ENCODE peak calls at places on chromosomes 11 and 22, in nine cellular contexts. G is heart left ventricle; E is fibroblast of lung; B is ovary; I is Peyer's patch; P is CD8-positive, alpha-beta T cell; S is thoracic aorta; V is psoas muscle; Z is left ventricle myocardium inferior. A is an unnamed sample. For H3K4me1, the result is how much of the 10 kb centered on the place peaks cover.

GRCh38 chr22:49026476-49027121 is 801.1 kb downstream of the BRD1 start:
- DNase-seq in G (no peak), E (no peak), B (no peak), I (no peak), P (no peak), S (no peak), V (peak), Z (no peak), A (peak)

GRCh38 chr22:38450234-38450797 is 4.7 kb downstream of the KCNJ4 start:
- DNase-seq in G (no peak), E (no peak), B (no peak), I (no peak), P (no peak), S (no peak), V (no peak), Z (peak), A (no peak)

GRCh38 chr11:101442171-101442570 is 141.6 kb downstream of the TRPC6 start:
- DNase-seq in G (no peak), E (peak), B (no peak), I (no peak), P (no peak), S (no peak), V (no peak), Z (no peak), A (no peak)

GRCh38 chr11:79708319-79708928 is 267.6 kb upstream of the TENM4 start:
- DNase-seq in G (no peak), E (peak), B (no peak), I (peak), P (no peak), S (no peak), V (no peak), Z (no peak), A (no peak)

GRCh38 chr11:112963368-112963955 is 2.2 kb downstream of the NCAM1 start:
- DNase-seq in G (no peak), E (no peak), B (no peak), I (no peak), P (no peak), S (no peak), V (peak), Z (no peak), A (no peak)

GRCh38 chr11:102279641-102280170 is 37.6 kb upstream of the BIRC3 start:
- DNase-seq in G (no peak), E (peak), B (no peak), I (peak), P (no peak), S (no peak), V (no peak), Z (no peak), A (peak)

GRCh38 chr22:33314316-33314715 is 256.1 kb upstream of the SYN3 start:
- DNase-seq in G (no peak), E (no peak), B (no peak), I (no peak), P (no peak), S (no peak), V (no peak), Z (no peak), A (no peak)

GRCh38 chr22:38946771-38947170 is 10.6 kb upstream of the APOBEC3A start:
- DNase-seq in G (no peak), E (no peak), B (no peak), I (peak), P (no peak), S (no peak), V (no peak), Z (no peak), A (no peak)

GRCh38 chr11:121254756-121255155 is 37.8 kb upstream of the SC5D start:
- DNase-seq in G (no peak), E (no peak), B (no peak), I (no peak), P (no peak), S (no peak), V (no peak), Z (no peak), A (no peak)

GRCh38 chr22:49885281-49885680 is 31.6 kb downstream of the ZBED4 start:
- DNase-seq in G (no peak), E (no peak), B (no peak), I (no peak), P (no peak), S (no peak), V (no peak), Z (no peak), A (no peak)

GRCh38 chr11:76334826-76335389 is 46.0 kb downstream of the THAP12 start:
- DNase-seq in G (no peak), E (no peak), B (no peak), I (no peak), P (no peak), S (no peak), V (no peak), Z (no peak), A (no peak)

GRCh38 chr11:93059074-93059957 is 89.9 kb downstream of the MTNR1B start:
- DNase-seq in G (no peak), E (peak), B (no peak), I (no peak), P (no peak), S (no peak), V (no peak), Z (no peak), A (no peak)

GRCh38 chr11:117916956-117917355 is 12.2 kb downstream of the TMPRSS13 start:
- DNase-seq in G (no peak), E (no peak), B (no peak), I (peak), P (no peak), S (no peak), V (no peak), Z (no peak), A (no peak)

GRCh38 chr11:121582296-121582695 is 129.5 kb upstream of the SORL1-AS1 start:
- DNase-seq in G (no peak), E (no peak), B (no peak), I (no peak), P (no peak), S (no peak), V (no peak), Z (no peak), A (no peak)

GRCh38 chr11:70558651-70559050 is 160.3 kb downstream of the CTTN start:
- DNase-seq in G (peak), E (no peak), B (no peak), I (no peak), P (no peak), S (no peak), V (peak), Z (no peak), A (no peak)

GRCh38 chr11:70233511-70233919 is 30.4 kb downstream of the FADD start:
- DNase-seq in G (no peak), E (peak), B (no peak), I (peak), P (no peak), S (no peak), V (no peak), Z (no peak), A (no peak)

GRCh38 chr22:33850227-33850626 is 70.0 kb downstream of the LARGE1 start:
- DNase-seq in G (no peak), E (no peak), B (no peak), I (no peak), P (no peak), S (no peak), V (no peak), Z (no peak), A (no peak)

GRCh38 chr11:5712507-5712906 is 22.9 kb downstream of the TRIM22 start:
- DNase-seq in G (no peak), E (peak), B (no peak), I (no peak), P (no peak), S (no peak), V (no peak), Z (no peak), A (no peak)

GRCh38 chr11:67280791-67281551 is 8.1 kb upstream of the ANKRD13D start:
- DNase-seq in G (peak), E (no peak), B (no peak), I (peak), P (no peak), S (no peak), V (peak), Z (peak), A (peak)

GRCh38 chr11:105153392-105153791 is 13.8 kb upstream of the CARD18 start:
- DNase-seq in G (no peak), E (no peak), B (no peak), I (no peak), P (no peak), S (no peak), V (no peak), Z (no peak), A (no peak)

GRCh38 chr22:39251762-39252460 is 7.1 kb upstream of the PDGFB start:
- DNase-seq in G (no peak), E (no peak), B (no peak), I (no peak), P (no peak), S (no peak), V (peak), Z (no peak), A (no peak)

GRCh38 chr11:12139144-12139881 is 28.9 kb downstream of the MICAL2 start:
- DNase-seq in G (no peak), E (peak), B (peak), I (no peak), P (no peak), S (peak), V (no peak), Z (no peak), A (peak)

GRCh38 chr11:98711011-98711410 is 309.7 kb upstream of the CNTN5 start:
- DNase-seq in G (no peak), E (no peak), B (no peak), I (no peak), P (no peak), S (no peak), V (no peak), Z (no peak), A (no peak)

GRCh38 chr11:91396243-91397133 is 828.1 kb upstream of the FAT3 start:
- DNase-seq in G (no peak), E (peak), B (no peak), I (no peak), P (no peak), S (no peak), V (no peak), Z (no peak), A (no peak)

GRCh38 chr11:131572423-131572822 is 202.0 kb downstream of the NTM start:
- DNase-seq in G (no peak), E (no peak), B (no peak), I (no peak), P (no peak), S (no peak), V (no peak), Z (no peak), A (no peak)

DNA sequence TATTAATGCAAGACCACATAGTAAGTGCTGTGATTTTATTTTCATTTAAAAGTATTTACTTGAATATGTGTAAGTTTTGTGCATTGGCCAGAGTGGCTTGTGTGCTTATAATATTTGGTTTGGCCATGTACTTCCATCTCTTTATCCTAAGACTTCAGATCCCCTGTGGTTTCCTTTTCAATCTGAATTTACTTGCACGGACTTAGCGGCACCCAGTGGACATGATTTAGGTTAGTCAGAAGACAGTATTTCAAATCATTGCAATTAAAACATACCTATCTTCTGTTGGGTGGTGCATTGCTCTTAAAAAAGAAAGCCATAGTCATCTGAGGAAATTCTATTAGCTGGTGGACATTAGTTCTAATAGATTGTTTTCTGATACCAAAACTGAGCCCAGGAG is 30.7 kb downstream of the PIWIL4 start:
- DNase-seq in G (no peak), E (peak), B (peak), I (no peak), P (no peak), S (no peak), V (no peak), Z (no peak), A (no peak)
- TF ChIP-seq CTCF in G (no peak), E (no peak), B (peak), I (peak), P (no peak), S (no peak), V (no peak), Z (no peak), A (no peak)

DNA sequence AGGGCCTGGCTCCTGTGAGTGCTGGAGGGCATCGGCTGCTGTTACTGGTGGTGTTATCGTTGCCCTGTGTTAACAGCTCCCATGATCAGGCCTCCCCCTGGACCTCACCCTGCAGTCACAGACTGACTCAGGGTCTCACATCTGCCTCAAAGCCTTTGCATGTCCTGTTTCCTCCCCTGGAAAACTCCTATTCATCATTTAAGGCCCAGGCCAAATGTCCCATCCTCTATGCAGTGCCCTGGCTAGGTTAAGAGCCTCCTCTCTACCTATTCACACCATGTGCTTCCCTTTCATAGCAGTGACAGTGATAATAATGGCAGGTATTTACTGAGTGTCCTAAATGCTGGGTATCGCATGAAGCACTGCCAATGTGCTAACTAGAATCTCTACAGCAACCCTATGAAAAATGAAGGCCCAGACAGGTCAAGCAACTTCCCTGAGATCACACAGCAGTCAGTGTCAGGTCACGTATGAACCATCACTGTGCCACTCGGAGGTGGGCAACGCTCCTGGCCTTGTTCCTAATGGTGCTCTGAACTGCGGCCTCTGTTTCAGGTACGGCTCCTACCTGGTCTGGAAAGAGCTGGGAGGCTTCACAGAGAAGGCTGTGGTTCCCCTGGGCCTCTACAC is 9.3 kb downstream of the TSPO start:
- DNase-seq in G (no peak), E (no peak), B (no peak), I (no peak), P (no peak), S (no peak), V (no peak), Z (no peak), A (no peak)
- H3K4me1 ChIP-seq in G (under half), E (under half), B (under half), I (under half), P (under half), S (under half), V (under half), Z (half or more), A (half or more)

GRCh38 chr11:72704028-72704782 is 30.0 kb upstream of the PDE2A start:
- DNase-seq in G (no peak), E (no peak), B (peak), I (no peak), P (no peak), S (no peak), V (no peak), Z (no peak), A (no peak)
- TF ChIP-seq CTCF in G (no peak), E (peak), B (no peak), I (no peak), P (no peak), S (no peak), V (no peak), Z (no peak), A (no peak)

DNA sequence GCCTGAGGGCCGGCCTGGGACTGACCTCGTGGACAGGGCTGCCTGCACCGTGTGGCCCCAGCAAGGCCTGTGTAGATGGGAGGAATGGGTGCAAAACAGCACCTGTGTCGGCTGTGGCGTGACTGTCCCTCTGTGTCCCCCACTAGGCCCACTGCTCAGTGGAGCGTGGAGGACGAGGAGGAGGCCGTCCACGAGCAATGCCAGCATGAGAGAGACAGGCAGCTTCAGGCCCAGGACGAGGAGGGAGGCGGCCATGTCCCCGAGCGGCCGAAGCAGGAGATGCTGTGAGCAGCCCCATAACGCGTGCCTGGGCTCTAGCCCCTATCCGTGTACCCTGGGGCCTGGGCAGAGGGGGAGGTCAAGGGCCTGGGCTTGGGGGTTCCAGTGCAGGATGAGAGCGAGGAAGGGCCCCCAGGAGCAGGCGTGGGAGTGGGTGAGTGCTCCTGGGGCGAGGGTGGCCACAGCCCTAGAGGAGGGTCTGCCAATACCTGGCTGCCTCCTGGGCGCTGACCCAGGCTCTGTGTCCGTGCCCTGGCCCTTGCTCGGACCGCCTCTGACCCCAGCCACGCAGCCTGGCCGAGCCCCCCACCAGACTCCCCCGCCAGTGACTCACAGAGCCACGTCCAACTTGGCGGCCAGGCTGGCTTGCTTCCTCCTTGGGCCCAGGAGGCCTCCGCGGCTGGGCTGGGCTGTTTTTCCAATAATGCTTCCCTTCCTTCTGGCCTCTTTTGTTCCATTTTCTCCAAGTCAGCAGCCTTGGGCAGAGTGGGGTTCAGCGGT is 11.6 kb downstream of the PRR33 start:
- DNase-seq in G (peak), E (peak), B (peak), I (peak), P (no peak), S (no peak), V (peak), Z (peak), A (peak)
- H3K4me1 ChIP-seq in G (half or more), E (under half), B (under half), I (under half), P (under half), S (under half), V (under half), Z (half or more), A (under half)

A was measured in mucosa of descending colon.